ENCODE peak calls at places on chromosomes 12 and 14, in eight cellular contexts. O is stimulated activated CD8-positive, alpha-beta memory T cell treated with anti-CD3 and anti-CD28 coated beads, Interleukin-2, amount 100 ng/mL, for 1 hour; Y is A549; I is fibroblast of gingiva; T is GM04504; Q is WTC11; J is GM10248; M is AG20443. R is an unnamed sample.

GRCh38 chr14:79583738-79584405 is 627.4 kb downstream of the DIO2 start:
- DNase-seq in T (peak), O (no peak), J (no peak), I (peak), Y (peak), M (peak), Q (no peak), R (no peak)

GRCh38 chr12:24838531-24838950 is 110.4 kb downstream of the BCAT1 start:
- DNase-seq in J (peak), Y (no peak), Q (no peak), I (peak), M (peak), O (no peak), T (peak), R (no peak)

GRCh38 chr14:100736269-100737180 is 9.8 kb downstream of the DLK1 start:
- DNase-seq in Y (no peak), M (no peak), I (no peak), O (no peak), T (no peak), Q (no peak), J (no peak), R (no peak)

GRCh38 chr14:76919811-76920571 is 93.8 kb downstream of the LRRC74A start:
- DNase-seq in Q (no peak), Y (peak), M (peak), O (no peak), T (no peak), J (no peak), I (peak), R (no peak)

GRCh38 chr12:51643951-51644350 is 52.9 kb downstream of the SCN8A start:
- DNase-seq in Q (no peak), Y (no peak), T (no peak), I (no peak), J (no peak), O (no peak), M (no peak), R (no peak)

GRCh38 chr14:33617154-33617553 is 333.7 kb downstream of the EGLN3 start:
- DNase-seq in O (no peak), I (peak), Y (no peak), T (peak), Q (no peak), J (no peak), M (peak), R (no peak)

GRCh38 chr14:64266206-64266605 is 28.0 kb downstream of the ESR2 start:
- DNase-seq in T (no peak), Q (no peak), I (peak), Y (no peak), J (no peak), O (no peak), M (peak), R (no peak)

GRCh38 chr14:70881549-70882174 is 25.6 kb upstream of the PCNX1 start:
- DNase-seq in I (no peak), Q (no peak), Y (no peak), M (no peak), O (no peak), T (no peak), J (peak), R (peak)

GRCh38 chr12:79055926-79056674 is 191.5 kb downstream of the SYT1 start:
- DNase-seq in M (no peak), J (no peak), O (no peak), Q (no peak), Y (peak), T (no peak), I (no peak), R (no peak)

GRCh38 chr14:85252011-85252410 is 277.9 kb upstream of the FLRT2 start:
- DNase-seq in Q (no peak), J (no peak), Y (peak), I (peak), M (peak), O (no peak), T (peak), R (no peak)

GRCh38 chr12:57655541-57656240 is 22.7 kb upstream of the B4GALNT1 start:
- DNase-seq in Y (no peak), J (no peak), T (no peak), Q (no peak), O (no peak), I (no peak), M (no peak), R (no peak)

GRCh38 chr12:124928095-124928911 is 13.9 kb upstream of the UBC start:
- DNase-seq in I (peak), O (no peak), Q (peak), Y (peak), M (no peak), J (no peak), T (no peak), R (no peak)

GRCh38 chr12:110856517-110856916 is 9.7 kb downstream of the CCDC63 start:
- DNase-seq in O (no peak), M (no peak), I (no peak), T (no peak), Q (no peak), J (no peak), Y (no peak), R (no peak)

GRCh38 chr14:94407906-94408305 is 19.5 kb upstream of the SERPINA1 start:
- DNase-seq in O (no peak), T (peak), J (no peak), M (no peak), I (peak), Y (no peak), Q (no peak), R (no peak)

GRCh38 chr12:111024205-111024794 is 103.9 kb upstream of the MYL2 start:
- DNase-seq in T (peak), M (peak), O (peak), Q (peak), Y (peak), J (peak), I (no peak), R (no peak)

GRCh38 chr12:52924764-52925716 is 20.2 kb upstream of the KRT8 start:
- DNase-seq in Q (no peak), Y (peak), O (no peak), M (peak), I (no peak), T (no peak), J (no peak), R (no peak)

GRCh38 chr14:59407246-59407615 is 57.9 kb downstream of the GPR135 start:
- DNase-seq in J (no peak), Q (no peak), I (peak), T (peak), Y (no peak), M (peak), O (no peak), R (no peak)

GRCh38 chr12:1523558-1524050 is 70.8 kb downstream of the FBXL14 start:
- DNase-seq in Q (peak), Y (no peak), O (no peak), M (no peak), J (no peak), T (no peak), I (no peak), R (no peak)

GRCh38 chr14:69763761-69764510 is 3.0 kb upstream of the SRSF5 start:
- DNase-seq in J (no peak), Y (no peak), T (no peak), M (no peak), O (no peak), I (no peak), Q (no peak), R (no peak)

GRCh38 chr12:75260316-75260715 is 50.7 kb upstream of the KCNC2 start:
- DNase-seq in Y (no peak), Q (no peak), I (no peak), O (no peak), M (no peak), J (no peak), T (no peak), R (no peak)

GRCh38 chr12:56593909-56594621 is 36.1 kb downstream of the BAZ2A start:
- DNase-seq in Q (peak), T (peak), M (peak), O (peak), Y (peak), I (peak), J (peak), R (peak)

GRCh38 chr12:129607293-129607692 is 296.5 kb downstream of the TMEM132D start:
- DNase-seq in M (no peak), O (no peak), I (no peak), T (no peak), J (no peak), Q (no peak), Y (peak), R (no peak)

GRCh38 chr12:84508325-84508861 is 404.2 kb downstream of the SLC6A15 start:
- DNase-seq in Y (peak), J (no peak), M (peak), Q (no peak), O (no peak), T (peak), I (peak), R (no peak)

R was measured in GM19239.